ENCODE peak calls at places on chromosomes 13 and 19, in six cellular contexts. S, N, Q, M, U and E are unnamed samples.

GRCh38 chr13:27076411-27076810 is 95.2 kb downstream of the USP12 start:
- DNase-seq in N (no peak), M (no peak), Q (no peak), S (no peak), U (no peak), E (no peak)

GRCh38 chr19:31350693-31351211 is 1.5 kb upstream of the TSHZ3 start:
- DNase-seq in M (no peak), S (no peak), N (peak), Q (peak), U (no peak), E (peak)

GRCh38 chr13:72246396-72246795 is 379.4 kb upstream of the DACH1 start:
- DNase-seq in S (no peak), U (no peak), N (peak), M (no peak), Q (no peak), E (no peak)

GRCh38 chr19:10432736-10433130 is 12.4 kb downstream of the PDE4A start:
- DNase-seq in Q (no peak), U (no peak), N (no peak), S (no peak), M (no peak), E (peak)

GRCh38 chr13:52048516-52048915 is 24.0 kb downstream of the UTP14C start:
- DNase-seq in S (no peak), N (no peak), Q (no peak), M (no peak), U (no peak), E (no peak)

GRCh38 chr19:47459477-47459876 is 12.2 kb downstream of the SLC8A2 start:
- DNase-seq in Q (no peak), N (no peak), U (no peak), S (no peak), M (no peak), E (no peak)

GRCh38 chr13:50222569-50223332 is 207.5 kb downstream of the KCNRG start:
- DNase-seq in N (peak), M (no peak), Q (peak), S (peak), U (peak), E (peak)

GRCh38 chr19:55384576-55385235 is 614 bp upstream of the TMEM238 start:
- DNase-seq in S (no peak), U (peak), N (peak), Q (no peak), M (no peak), E (peak)

GRCh38 chr19:11578342-11579142 is 1.1 kb upstream of the ACP5 start:
- DNase-seq in Q (peak), U (peak), N (no peak), M (peak), S (no peak), E (peak)

GRCh38 chr19:558770-559439 is 13.5 kb upstream of the BSG start:
- DNase-seq in Q (no peak), M (no peak), U (no peak), S (no peak), N (no peak), E (no peak)

GRCh38 chr19:28482221-28482620 is 730.7 kb downstream of the UQCRFS1 start:
- DNase-seq in Q (no peak), U (no peak), M (no peak), S (no peak), N (peak), E (peak)

GRCh38 chr13:51912091-51912490 is 50.3 kb downstream of the CCDC70 start:
- DNase-seq in S (no peak), U (no peak), Q (peak), N (no peak), M (no peak), E (peak)

GRCh38 chr13:46685006-46685730 is 111.8 kb downstream of the ESD start:
- DNase-seq in Q (no peak), M (no peak), S (no peak), U (no peak), N (no peak), E (no peak)

DNA sequence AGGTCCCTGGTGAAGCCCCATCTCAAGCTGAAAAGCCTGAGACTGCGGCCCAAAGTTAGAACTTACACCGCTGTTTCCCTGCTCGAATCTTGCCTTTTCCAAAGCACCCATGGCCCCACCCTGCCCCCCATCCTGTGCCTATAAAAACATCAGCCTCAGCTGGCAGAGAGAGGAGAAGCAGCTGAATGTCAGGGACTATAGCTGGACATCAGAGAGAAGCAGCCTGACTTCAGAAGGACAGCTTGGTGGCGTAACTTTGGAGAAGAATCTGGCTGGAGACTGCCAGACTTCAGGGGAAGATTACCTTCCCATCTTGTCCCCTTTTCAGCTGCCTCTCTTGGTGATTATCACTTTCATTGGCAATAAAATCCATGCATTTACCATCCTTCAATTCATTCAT is 9.3 kb upstream of the RCBTB2 start:
- DNase-seq in U (no peak), S (no peak), M (no peak), Q (no peak), N (no peak), E (no peak)
- H3K27ac ChIP-seq in U (peak), S (no peak), M (no peak), Q (peak), N (no peak), E (peak)

GRCh38 chr13:95256086-95256485 is 45.2 kb downstream of the ABCC4 start:
- DNase-seq in U (no peak), N (peak), Q (no peak), S (peak), M (no peak), E (no peak)
- H3K27ac ChIP-seq in U (no peak), N (no peak), Q (no peak), S (peak), M (no peak), E (no peak)

DNA sequence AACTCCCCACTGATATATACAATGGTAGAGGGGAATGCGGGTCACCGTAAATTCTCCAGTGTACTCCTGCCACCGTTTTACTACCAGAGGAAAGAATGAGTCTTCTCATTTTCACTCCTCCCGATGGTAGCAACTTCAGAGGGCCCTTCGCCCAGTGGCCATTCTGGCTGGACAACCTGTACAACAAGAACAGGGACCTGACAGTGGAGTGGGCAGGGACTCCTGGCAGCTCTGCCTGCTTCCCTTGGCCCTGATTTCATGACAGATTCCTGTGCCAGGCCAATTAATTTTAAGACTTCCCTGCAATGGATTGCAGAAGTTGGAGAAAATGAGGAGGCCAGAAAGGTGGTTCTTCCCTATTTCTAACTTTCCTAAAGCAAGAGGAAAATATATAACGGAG is 148.9 kb downstream of the GPC6 start:
- DNase-seq in Q (peak), N (no peak), U (no peak), S (no peak), M (no peak), E (no peak)
- H3K27ac ChIP-seq in Q (no peak), N (no peak), U (no peak), S (no peak), M (no peak), E (no peak)

GRCh38 chr19:6067975-6068374 is 42.3 kb downstream of the RFX2 start:
- DNase-seq in Q (no peak), U (no peak), N (no peak), M (no peak), S (no peak), E (no peak)
- H3K27ac ChIP-seq in Q (no peak), U (peak), N (no peak), M (no peak), S (peak), E (peak)

GRCh38 chr19:42125536-42125935 is 6.7 kb downstream of the POU2F2 start:
- DNase-seq in M (no peak), U (no peak), N (no peak), S (no peak), Q (no peak), E (no peak)
- H3K27ac ChIP-seq in M (no peak), U (no peak), N (no peak), S (no peak), Q (no peak), E (no peak)

DNA sequence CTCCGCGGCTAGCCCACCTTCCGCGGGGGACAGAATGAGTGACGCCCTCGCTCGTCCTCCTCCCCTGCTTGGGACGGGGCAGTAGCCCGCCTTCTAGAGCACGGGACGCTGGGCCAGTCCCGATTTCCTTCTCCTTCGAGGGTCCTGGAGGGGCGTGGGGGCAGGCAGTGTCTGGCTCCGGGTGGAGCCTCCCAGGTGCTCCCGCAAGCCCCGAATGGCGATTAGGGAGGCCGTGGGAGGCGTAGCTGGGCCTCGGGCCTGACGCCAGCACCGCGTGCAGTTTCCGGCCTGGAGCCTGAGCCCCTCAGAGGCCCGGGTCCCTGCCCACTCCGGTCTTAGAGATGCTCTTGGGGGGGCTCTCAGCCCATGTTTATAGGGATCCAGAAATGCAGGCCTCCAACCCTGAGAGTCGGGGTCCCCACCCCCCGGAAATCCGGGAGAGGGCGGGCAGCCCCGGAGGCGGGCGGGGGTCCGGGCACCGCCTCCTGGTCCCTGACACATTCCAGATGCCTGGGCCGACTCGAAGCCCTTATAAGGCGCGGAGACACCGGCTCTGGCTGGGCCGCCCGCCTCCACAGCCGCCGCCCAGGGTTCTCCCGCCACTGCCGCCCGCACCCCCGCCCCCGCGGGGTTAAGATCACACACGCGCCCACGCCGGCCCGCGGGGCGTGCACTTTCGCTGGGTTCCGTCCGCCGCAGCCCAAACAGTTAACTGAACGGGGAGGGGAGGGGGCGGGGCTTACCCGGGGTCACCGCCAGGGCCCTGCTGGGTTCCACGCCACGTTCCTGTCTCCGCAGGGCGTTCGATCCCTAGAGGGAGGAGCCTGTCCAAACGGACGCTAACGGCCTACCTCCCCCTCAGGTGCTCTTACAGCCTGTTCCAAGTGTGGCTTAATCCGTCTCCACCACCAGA is 1.5 kb downstream of the MYADM start:
- DNase-seq in S (peak), M (peak), Q (peak), N (peak), U (peak), E (peak)
- H3K27ac ChIP-seq in S (peak), M (peak), Q (peak), N (peak), U (peak), E (peak)

DNA sequence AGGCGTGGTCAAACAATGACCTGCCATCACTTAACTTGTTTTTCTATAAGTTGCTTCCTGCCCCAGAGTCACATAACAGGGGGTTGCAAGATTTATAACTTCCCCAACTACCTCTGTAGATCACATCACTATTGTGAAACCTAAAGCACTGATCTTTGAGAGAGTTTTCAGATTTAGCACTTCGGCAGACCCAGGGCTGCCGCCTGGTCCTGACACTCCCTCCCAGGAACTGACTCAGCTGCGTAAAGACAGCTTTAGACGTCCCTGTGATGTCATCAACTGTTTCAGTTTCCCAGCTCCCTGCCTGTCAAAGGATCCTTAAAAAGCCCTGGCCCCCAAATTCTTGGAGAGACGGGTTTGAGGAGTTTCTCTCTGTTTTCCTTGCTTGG is 33.3 kb downstream of the IGFL2 start:
- DNase-seq in U (no peak), M (no peak), Q (no peak), N (no peak), S (peak), E (peak)
- H3K27ac ChIP-seq in U (no peak), M (no peak), Q (no peak), N (peak), S (peak), E (no peak)

GRCh38 chr13:69935043-69935442 is 172.6 kb upstream of the ATXN8OS start:
- DNase-seq in U (no peak), Q (no peak), S (no peak), M (no peak), N (peak), E (no peak)
- H3K27ac ChIP-seq in U (no peak), Q (no peak), S (no peak), M (no peak), N (no peak), E (no peak)

GRCh38 chr13:112977525-112977924 is 8.5 kb downstream of the MCF2L start:
- DNase-seq in Q (no peak), M (no peak), S (no peak), U (no peak), N (no peak), E (no peak)
- H3K27ac ChIP-seq in Q (no peak), M (no peak), S (no peak), U (no peak), N (no peak), E (no peak)